ENCODE peak calls at places on chromosomes 5 and 9, in nine cellular contexts. Q is EL; B is stimulated activated naive CD4-positive, alpha-beta T cell; M is HuH-7.5; X is A549; O is NCI-H748 treated with DMSO at 0.1 percent for 48 hours; G is activated T-cell treated with anti-CD3 and anti-CD28 coated beads, Interleukin-2, amount 50 U/mL, for 72 hours; Z is tibial artery; I is stimulated activated CD4-positive, alpha-beta T cell treated with anti-CD3 and anti-CD28 coated beads, Interleukin-2, amount 100 ng/mL, for 48 hours. T is an unnamed sample.

GRCh38 chr5:134133995-134134541 is 19.6 kb downstream of the TCF7 start:
- DNase-seq in X (no peak), G (no peak), Z (peak), Q (no peak), O (no peak), I (no peak), M (no peak), B (no peak), T (no peak)

GRCh38 chr5:141503699-141504098 is 14.8 kb downstream of the PCDHGC5 start:
- DNase-seq in I (no peak), X (no peak), Z (no peak), Q (no peak), B (no peak), G (no peak), O (no peak), M (no peak), T (no peak)

GRCh38 chr9:104961701-104962359 is 33.9 kb upstream of the ABCA1 start:
- DNase-seq in B (no peak), G (peak), Q (no peak), M (no peak), X (no peak), Z (no peak), O (no peak), I (no peak), T (no peak)

GRCh38 chr9:2087500-2088313 is 72.6 kb downstream of the SMARCA2 start:
- DNase-seq in Z (no peak), Q (peak), G (peak), M (no peak), I (no peak), O (peak), B (no peak), X (peak), T (peak)

GRCh38 chr9:77291714-77292113 is 114.4 kb downstream of the VPS13A start:
- DNase-seq in I (no peak), O (peak), Z (no peak), B (no peak), X (peak), M (peak), Q (peak), G (no peak), T (no peak)

GRCh38 chr9:811101-811531 is 30.4 kb upstream of the DMRT1 start:
- DNase-seq in Q (peak), X (peak), B (no peak), M (no peak), Z (no peak), I (no peak), O (no peak), G (no peak), T (no peak)

GRCh38 chr9:18467696-18468095 is 6.3 kb upstream of the ADAMTSL1 start:
- DNase-seq in O (no peak), Z (no peak), G (no peak), X (no peak), Q (no peak), I (no peak), B (no peak), M (no peak), T (no peak)

GRCh38 chr9:69951411-69951810 is 92.2 kb upstream of the MAMDC2 start:
- DNase-seq in B (no peak), Z (no peak), G (no peak), O (no peak), I (no peak), Q (peak), M (no peak), X (no peak), T (no peak)

GRCh38 chr5:100803391-100803790 is 99.7 kb downstream of the ST8SIA4 start:
- DNase-seq in O (no peak), X (no peak), G (no peak), M (no peak), Q (no peak), I (no peak), B (no peak), Z (no peak), T (no peak)

GRCh38 chr5:15695171-15695676 is 195.2 kb downstream of the FBXL7 start:
- DNase-seq in M (no peak), Q (peak), G (no peak), I (no peak), Z (no peak), B (no peak), X (no peak), O (no peak), T (no peak)

GRCh38 chr5:178377583-178378270 is 145.1 kb upstream of the PHYKPL start:
- DNase-seq in G (no peak), M (no peak), I (no peak), B (no peak), X (no peak), O (no peak), Q (no peak), Z (no peak), T (no peak)

GRCh38 chr9:106869458-106869857 is 6.5 kb downstream of the ZNF462 start:
- DNase-seq in Q (no peak), X (no peak), Z (no peak), O (no peak), M (no peak), I (no peak), B (no peak), G (no peak), T (no peak)